ENCODE peak calls at places on chromosomes 2 and 18, in five cellular contexts. S is HepG2, H is A549, M is Panc1, O is HCT116. A is an unnamed sample.

GRCh38 chr18:7568426-7568825 is 1.3 kb downstream of the PTPRM start:
- DNase-seq in O (no peak), S (peak), M (no peak), H (no peak), A (no peak)

GRCh38 chr2:88146590-88146989 is 18.7 kb upstream of the FABP1 start:
- DNase-seq in H (no peak), M (no peak), O (no peak), S (no peak), A (no peak)

GRCh38 chr18:2994603-2995432 is 18.1 kb downstream of the LPIN2 start:
- DNase-seq in M (no peak), O (no peak), S (no peak), H (no peak), A (peak)

GRCh38 chr2:79139423-79139822 is 19.1 kb downstream of the REG1A start:
- DNase-seq in O (no peak), M (no peak), S (no peak), H (no peak), A (no peak)

GRCh38 chr2:59177748-59178147 is 936.6 kb upstream of the FANCL start:
- DNase-seq in O (no peak), S (no peak), H (no peak), M (no peak), A (no peak)

GRCh38 chr2:125405816-125406215 is 1250.1 kb upstream of the GYPC start:
- DNase-seq in H (peak), M (peak), S (peak), O (no peak), A (no peak)

GRCh38 chr2:124683536-124684407 is 658.7 kb downstream of the CNTNAP5 start:
- DNase-seq in H (no peak), M (no peak), S (no peak), O (no peak), A (no peak)

GRCh38 chr2:196431957-196432356 is 207.6 kb upstream of the CCDC150 start:
- DNase-seq in H (peak), S (peak), M (no peak), O (peak), A (no peak)

GRCh38 chr2:26432363-26432762 is 30.6 kb downstream of the DRC1 start:
- DNase-seq in M (no peak), S (no peak), O (no peak), H (no peak), A (no peak)

GRCh38 chr2:1518891-1519530 is 105.7 kb downstream of the TPO start:
- DNase-seq in H (no peak), O (no peak), S (no peak), M (no peak), A (no peak)

GRCh38 chr2:10720983-10721343 is 467 bp upstream of the ATP6V1C2 start:
- DNase-seq in M (no peak), O (no peak), S (no peak), H (no peak), A (no peak)

GRCh38 chr18:35474884-35475283 is 22.9 kb downstream of the INO80C start:
- DNase-seq in O (no peak), H (no peak), M (no peak), S (no peak), A (no peak)

GRCh38 chr2:188725981-188726380 is 248.2 kb upstream of the COL3A1 start:
- DNase-seq in S (no peak), M (no peak), H (no peak), O (no peak), A (no peak)

GRCh38 chr2:105929506-105929905 is 184.8 kb downstream of the NCK2 start:
- DNase-seq in O (no peak), S (no peak), M (no peak), H (no peak), A (no peak)

GRCh38 chr2:112155331-112156151 is 17.4 kb downstream of the FBLN7 start:
- DNase-seq in O (no peak), S (no peak), M (no peak), H (no peak), A (no peak)

GRCh38 chr2:29376541-29376940 is 261.3 kb downstream of the CLIP4 start:
- DNase-seq in S (no peak), M (no peak), H (no peak), O (no peak), A (no peak)

GRCh38 chr2:117850461-117850860 is 36.0 kb downstream of the DDX18 start:
- DNase-seq in S (no peak), M (no peak), H (no peak), O (no peak), A (no peak)

GRCh38 chr2:120522151-120522751 is 176.3 kb downstream of the INHBB start:
- DNase-seq in H (no peak), O (no peak), S (no peak), M (no peak), A (no peak)

GRCh38 chr2:217835931-217836881 is 166.6 kb downstream of the TNS1 start:
- DNase-seq in O (no peak), S (no peak), M (no peak), H (no peak), A (no peak)

GRCh38 chr2:217838409-217838831 is 164.4 kb downstream of the TNS1 start:
- DNase-seq in M (no peak), H (no peak), O (no peak), S (no peak), A (no peak)

GRCh38 chr2:217837530-217837929 is 165.3 kb downstream of the TNS1 start:
- DNase-seq in S (no peak), O (no peak), M (no peak), H (no peak), A (no peak)

GRCh38 chr2:217834744-217835513 is 167.9 kb downstream of the TNS1 start:
- DNase-seq in O (no peak), M (no peak), H (no peak), S (no peak), A (no peak)

DNA sequence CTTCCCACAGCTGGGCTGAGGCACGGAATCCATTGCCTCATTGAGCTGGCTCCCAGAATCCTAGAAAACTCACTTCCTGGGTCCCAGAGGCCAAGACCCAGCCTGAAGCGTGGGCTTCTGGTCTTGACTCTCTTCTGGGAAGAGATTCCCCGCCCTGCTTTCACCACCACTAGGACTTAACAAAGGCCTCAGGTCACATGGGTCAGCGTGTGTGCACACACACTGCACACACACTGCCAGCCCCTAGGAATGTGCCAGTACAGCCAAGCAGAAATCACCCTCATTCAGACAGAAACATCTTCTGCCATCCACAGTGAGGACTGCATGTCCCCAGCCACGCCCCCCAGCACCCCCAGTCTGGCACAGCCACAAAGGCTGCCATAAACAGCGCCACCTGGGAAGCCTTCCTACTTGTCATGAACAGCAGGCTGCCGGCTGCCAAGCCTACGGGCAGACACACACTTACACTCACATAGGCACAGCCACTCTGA is 165.7 kb downstream of the TNS1 start:
- DNase-seq in O (peak), H (no peak), S (peak), M (no peak), A (no peak)
- TF ChIP-seq CTCF in O (peak), H (no peak), S (peak), M (no peak), A (no peak)

DNA sequence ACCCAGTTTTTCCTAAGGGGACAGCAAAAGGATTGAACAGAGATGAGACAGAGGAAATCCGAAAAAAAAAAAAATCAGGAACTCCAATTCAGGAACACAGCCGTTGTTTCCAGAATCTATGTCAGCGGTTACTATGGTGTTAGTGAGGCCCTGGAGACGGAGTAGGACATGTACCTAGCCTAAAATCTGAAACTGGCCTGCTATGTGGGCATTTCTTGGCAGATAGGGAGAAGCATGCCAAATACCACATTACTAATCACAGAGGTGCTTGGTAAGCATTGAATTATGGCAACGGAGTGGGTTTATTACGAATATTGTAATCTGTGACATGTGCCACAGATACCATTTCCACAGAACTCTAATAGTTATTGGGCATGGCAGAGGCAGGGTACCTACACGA is 530.6 kb downstream of the CCDC85A start:
- DNase-seq in M (no peak), O (no peak), H (no peak), S (no peak), A (no peak)
- TF ChIP-seq REST in M (no peak), O (no peak), H (no peak), S (no peak), A (no peak)

GRCh38 chr2:176178271-176178806 is 10.1 kb upstream of the HOXD1 start:
- DNase-seq in O (no peak), S (no peak), M (no peak), H (no peak), A (no peak)
- TF ChIP-seq CTCF in O (no peak), S (no peak), M (no peak), H (no peak), A (no peak)

GRCh38 chr2:14550658-14551057 is 81.9 kb upstream of the LRATD1 start:
- DNase-seq in O (no peak), S (no peak), H (no peak), M (no peak), A (no peak)

GRCh38 chr2:14551069-14551468 is 81.4 kb upstream of the LRATD1 start:
- DNase-seq in M (no peak), H (no peak), S (no peak), O (no peak), A (no peak)

GRCh38 chr2:14552286-14552685 is 80.2 kb upstream of the LRATD1 start:
- DNase-seq in O (no peak), S (no peak), H (no peak), M (no peak), A (no peak)

GRCh38 chr2:14554829-14555580 is 77.5 kb upstream of the LRATD1 start:
- DNase-seq in O (no peak), S (no peak), M (no peak), H (no peak), A (no peak)

DNA sequence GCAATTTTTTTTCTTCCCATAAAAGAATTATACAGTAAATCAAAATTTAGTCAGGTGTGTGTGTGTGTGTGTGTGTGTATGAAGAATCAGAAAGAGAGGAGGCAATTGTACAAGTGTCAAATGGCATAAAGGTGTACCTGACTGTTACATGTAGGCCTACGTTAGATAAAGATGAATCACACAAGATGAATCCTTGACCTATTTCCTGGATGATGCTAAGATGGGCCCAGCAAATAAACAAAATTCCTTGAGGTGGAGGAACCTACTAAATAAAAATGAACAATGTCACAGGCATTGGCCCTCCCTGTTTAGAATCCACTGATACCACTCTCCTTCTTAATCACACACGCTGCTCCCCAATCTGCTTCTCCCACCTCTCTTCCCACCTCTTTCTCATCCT is 79.7 kb upstream of the LRATD1 start:
- DNase-seq in S (no peak), O (no peak), H (no peak), M (no peak), A (no peak)
- TF ChIP-seq REST in S (no peak), O (no peak), H (no peak), M (no peak), A (no peak)

DNA sequence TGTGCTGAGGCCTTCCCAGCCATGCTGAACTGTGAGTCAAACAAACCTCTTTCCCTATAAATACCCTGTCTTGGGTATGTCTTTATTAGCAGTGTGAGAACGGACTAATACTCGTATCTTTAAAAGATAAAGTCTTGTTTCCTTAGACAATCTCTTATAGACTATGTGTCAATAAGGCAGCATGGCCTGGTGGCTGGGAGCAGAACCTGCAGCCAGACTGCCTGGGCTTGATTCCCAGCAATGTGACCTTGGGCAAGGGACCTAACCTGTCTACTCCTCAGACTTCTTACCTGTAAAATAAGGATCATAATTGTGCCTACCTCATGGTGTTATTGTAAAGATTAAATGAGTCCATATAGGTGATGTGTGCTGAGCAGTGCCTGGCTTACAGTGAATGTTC is 198.7 kb downstream of the CDH20 start:
- DNase-seq in M (no peak), S (no peak), O (no peak), H (no peak), A (no peak)
- TF ChIP-seq CTCF in M (no peak), S (no peak), O (no peak), H (no peak), A (no peak)

GRCh38 chr2:20725782-20726181 is 58.8 kb downstream of the GDF7 start:
- DNase-seq in O (no peak), S (no peak), M (no peak), H (no peak), A (no peak)

GRCh38 chr2:20726913-20727312 is 60.0 kb downstream of the GDF7 start:
- DNase-seq in H (no peak), M (no peak), O (no peak), S (no peak), A (no peak)

GRCh38 chr2:20724500-20725053 is 57.6 kb downstream of the GDF7 start:
- DNase-seq in M (no peak), O (no peak), S (no peak), H (no peak), A (no peak)

GRCh38 chr2:20722592-20722991 is 55.6 kb downstream of the GDF7 start:
- DNase-seq in O (no peak), M (no peak), H (no peak), S (no peak), A (no peak)

GRCh38 chr2:20723543-20723942 is 56.6 kb downstream of the GDF7 start:
- DNase-seq in S (no peak), O (no peak), H (no peak), M (no peak), A (no peak)
- TF ChIP-seq REST in S (no peak), O (no peak), H (no peak), M (no peak), A (no peak)

GRCh38 chr2:134855709-134856108 is 17.3 kb downstream of the ACMSD start:
- DNase-seq in S (no peak), M (no peak), O (no peak), H (no peak), A (no peak)
- TF ChIP-seq CTCF in S (no peak), M (no peak), O (no peak), H (no peak), A (no peak)

GRCh38 chr2:34096552-34097171 is 497.6 kb upstream of the FAM98A start:
- DNase-seq in H (peak), O (peak), S (peak), M (peak), A (no peak)
- TF ChIP-seq REST in H (no peak), O (no peak), S (no peak), M (no peak), A (no peak)

GRCh38 chr2:233399306-233400225 is 45.3 kb downstream of the DGKD start:
- DNase-seq in M (no peak), H (no peak), O (no peak), S (no peak), A (peak)
- TF ChIP-seq CTCF in M (no peak), H (no peak), O (no peak), S (no peak), A (no peak)

GRCh38 chr18:44716697-44717163 is 36.0 kb downstream of the SETBP1 start:
- DNase-seq in O (no peak), H (no peak), S (no peak), M (no peak), A (no peak)

GRCh38 chr18:44713435-44713834 is 32.7 kb downstream of the SETBP1 start:
- DNase-seq in M (no peak), O (no peak), S (no peak), H (no peak), A (no peak)

GRCh38 chr18:44714376-44714775 is 33.7 kb downstream of the SETBP1 start:
- DNase-seq in H (no peak), O (no peak), S (no peak), M (no peak), A (no peak)

GRCh38 chr18:44715841-44716240 is 35.2 kb downstream of the SETBP1 start:
- DNase-seq in M (no peak), O (no peak), S (no peak), H (no peak), A (no peak)

GRCh38 chr18:44715245-44715644 is 34.6 kb downstream of the SETBP1 start:
- DNase-seq in M (no peak), H (no peak), S (no peak), O (no peak), A (no peak)
- TF ChIP-seq REST in M (no peak), H (no peak), S (no peak), O (no peak), A (no peak)